ENCODE peak calls at places on chromosomes 16 and 17, in six cellular contexts. S, G, D, M, W and F are unnamed samples. For H3K4me1, the result is how much of the 10 kb centered on the place peaks cover.

GRCh38 chr16:81035975-81036750 is 521 bp downstream of the ATMIN start:
- DNase-seq in S (peak), G (peak), D (peak), M (peak), W (no peak), F (peak)

GRCh38 chr17:50426814-50427787 is 1.1 kb downstream of the ACSF2 start:
- DNase-seq in S (peak), G (peak), D (no peak), M (peak), W (peak), F (peak)

GRCh38 chr16:11586856-11587642 is at the start of gene LITAF:
- DNase-seq in S (peak), G (peak), D (peak), M (peak), W (no peak), F (peak)

GRCh38 chr16:83215417-83216001 is 588.7 kb downstream of the CDH13 start:
- DNase-seq in S (peak), G (peak), D (no peak), M (peak), W (peak), F (peak)

GRCh38 chr16:8962393-8963009 is 1.2 kb downstream of the USP7 start:
- DNase-seq in S (peak), G (no peak), D (peak), M (no peak), W (no peak), F (peak)

GRCh38 chr17:50564916-50565315 is 4.4 kb downstream of the CACNA1G start:
- DNase-seq in S (no peak), G (no peak), D (no peak), M (peak), W (no peak), F (no peak)

GRCh38 chr17:1091885-1092284 is 87.9 kb downstream of the ABR start:
- DNase-seq in S (peak), G (no peak), D (no peak), M (no peak), W (no peak), F (no peak)

GRCh38 chr17:6458416-6458950 is 14.2 kb downstream of the PIMREG start:
- DNase-seq in S (no peak), G (no peak), D (peak), M (no peak), W (no peak), F (peak)

GRCh38 chr16:52713740-52714139 is 166.8 kb upstream of the TOX3 start:
- DNase-seq in S (no peak), G (no peak), D (no peak), M (no peak), W (no peak), F (no peak)

GRCh38 chr16:30698139-30698815 is 694 bp upstream of the SRCAP start:
- DNase-seq in S (peak), G (peak), D (peak), M (peak), W (peak), F (peak)

GRCh38 chr16:30692381-30693074 is 6.4 kb upstream of the SRCAP start:
- DNase-seq in S (no peak), G (no peak), D (no peak), M (no peak), W (no peak), F (no peak)

GRCh38 chr16:30691907-30692306 is 7.1 kb upstream of the SRCAP start:
- DNase-seq in S (no peak), G (no peak), D (no peak), M (no peak), W (no peak), F (no peak)

GRCh38 chr16:30697264-30698138 is 1.5 kb upstream of the SRCAP start:
- DNase-seq in S (no peak), G (no peak), D (peak), M (no peak), W (no peak), F (no peak)

GRCh38 chr16:30694926-30695678 is 3.9 kb upstream of the SRCAP start:
- DNase-seq in S (no peak), G (peak), D (no peak), M (no peak), W (no peak), F (no peak)
- H3K4me1 ChIP-seq in S (under half), G (under half), D (under half), M (under half), W (under half), F (under half)

GRCh38 chr17:69061901-69062556 is 1.3 kb upstream of the ABCA9 start:
- DNase-seq in S (no peak), G (no peak), D (no peak), M (no peak), W (no peak), F (no peak)

GRCh38 chr17:69062860-69063621 is 2.3 kb upstream of the ABCA9 start:
- DNase-seq in S (no peak), G (no peak), D (no peak), M (no peak), W (no peak), F (no peak)

GRCh38 chr17:69059458-69060205 is 1.1 kb downstream of the ABCA9 start:
- DNase-seq in S (no peak), G (no peak), D (no peak), M (no peak), W (no peak), F (no peak)

GRCh38 chr17:69058165-69058564 is 2.6 kb downstream of the ABCA9 start:
- DNase-seq in S (no peak), G (no peak), D (no peak), M (peak), W (peak), F (no peak)

DNA sequence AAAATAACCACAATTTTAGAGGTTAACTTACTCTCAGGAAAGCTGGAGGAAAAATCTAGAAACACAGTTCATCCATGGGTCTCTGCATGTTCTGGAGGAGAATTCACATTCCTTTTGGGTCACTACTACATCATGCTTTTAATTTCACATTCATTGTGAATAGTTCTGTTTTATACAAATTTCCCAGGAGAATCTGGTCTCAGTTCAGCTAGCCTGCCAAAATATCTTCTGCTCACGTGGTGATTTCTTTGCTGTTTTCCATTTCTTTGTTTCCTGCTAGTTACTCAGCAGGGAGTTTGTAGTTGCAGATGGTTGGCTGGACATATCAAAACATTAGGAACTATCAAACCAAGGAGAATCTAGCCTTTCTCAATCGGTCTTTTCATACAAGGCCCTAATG is at the start of gene ABCA9:
- DNase-seq in S (no peak), G (no peak), D (no peak), M (no peak), W (no peak), F (no peak)
- H3K4me3 ChIP-seq in S (no peak), G (no peak), D (no peak), M (no peak), W (no peak), F (no peak)

DNA sequence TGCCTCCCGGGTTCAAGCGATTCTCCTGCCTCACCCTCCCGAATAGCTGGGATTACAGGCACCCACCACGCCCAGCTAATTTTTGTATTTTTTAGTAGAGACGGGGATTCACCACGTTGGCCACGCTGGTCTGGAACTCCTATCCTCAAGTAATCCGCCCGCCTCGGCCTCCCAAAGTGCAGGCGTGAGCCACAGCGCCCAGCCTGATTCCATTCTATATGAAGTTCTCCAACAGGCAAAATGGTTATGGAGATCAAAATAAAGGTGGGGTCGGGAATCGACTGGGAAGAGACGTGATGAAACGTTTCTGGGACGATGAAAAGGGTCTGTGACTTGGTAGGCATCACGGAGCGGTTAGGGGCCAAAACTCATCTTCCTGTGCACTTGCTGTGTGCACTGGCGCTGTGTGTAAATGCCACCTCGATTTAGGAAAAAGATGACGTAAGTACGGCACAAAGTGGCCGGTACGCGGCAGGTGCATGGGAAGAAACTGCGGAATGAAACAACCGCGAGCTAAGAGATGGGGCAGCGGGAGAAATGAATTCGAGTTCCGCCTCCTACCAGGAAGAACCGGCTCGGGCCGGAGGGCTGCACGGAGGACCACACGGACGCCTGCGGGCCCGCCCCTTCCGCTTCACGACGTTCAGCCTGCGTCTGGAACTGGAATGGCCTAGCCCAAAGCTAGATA is 1.6 kb downstream of the TP53 start:
- DNase-seq in S (peak), G (peak), D (peak), M (peak), W (peak), F (peak)
- TF ChIP-seq POLR2A in S (peak), G (peak), D (no peak), M (peak), W (no peak), F (peak)

GRCh38 chr16:46801428-46802049 is 29.4 kb downstream of the C16orf87 start:
- DNase-seq in S (no peak), G (no peak), D (no peak), M (peak), W (no peak), F (no peak)

GRCh38 chr16:46793841-46794240 is 37.1 kb downstream of the C16orf87 start:
- DNase-seq in S (no peak), G (no peak), D (no peak), M (no peak), W (no peak), F (no peak)

GRCh38 chr16:46800494-46800893 is 30.5 kb downstream of the C16orf87 start:
- DNase-seq in S (no peak), G (no peak), D (no peak), M (no peak), W (no peak), F (no peak)

DNA sequence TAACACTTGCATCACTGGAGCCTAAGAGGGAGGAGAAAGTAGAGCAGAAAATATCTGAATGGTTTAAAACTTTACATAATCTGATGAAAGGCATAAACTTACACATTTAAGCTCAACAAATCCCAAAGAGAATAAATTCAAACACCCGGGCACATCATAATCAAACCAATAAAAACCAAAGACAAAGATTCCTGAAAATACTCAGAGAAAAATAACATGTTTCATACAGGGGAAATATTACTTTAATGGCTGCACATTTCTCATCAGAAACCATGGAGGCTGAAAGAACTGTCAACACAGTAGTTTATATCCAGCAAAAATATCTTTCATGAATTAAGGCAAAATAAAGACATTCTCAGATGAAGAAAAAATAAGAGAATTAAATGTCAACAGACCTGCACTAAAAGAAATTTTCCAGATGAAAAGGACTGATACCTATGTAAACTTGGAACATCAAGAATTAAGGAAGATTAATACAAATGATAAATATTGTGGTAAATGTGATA is 34.2 kb downstream of the C16orf87 start:
- DNase-seq in S (no peak), G (no peak), D (no peak), M (no peak), W (no peak), F (no peak)
- H3K4me1 ChIP-seq in S (under half), G (under half), D (under half), M (under half), W (under half), F (under half)

GRCh38 chr17:42135664-42136653 is 13.4 kb downstream of the HSPB9 start:
- DNase-seq in S (peak), G (peak), D (peak), M (peak), W (peak), F (peak)
- H3K4me3 ChIP-seq in S (peak), G (no peak), D (peak), M (no peak), W (no peak), F (no peak)

DNA sequence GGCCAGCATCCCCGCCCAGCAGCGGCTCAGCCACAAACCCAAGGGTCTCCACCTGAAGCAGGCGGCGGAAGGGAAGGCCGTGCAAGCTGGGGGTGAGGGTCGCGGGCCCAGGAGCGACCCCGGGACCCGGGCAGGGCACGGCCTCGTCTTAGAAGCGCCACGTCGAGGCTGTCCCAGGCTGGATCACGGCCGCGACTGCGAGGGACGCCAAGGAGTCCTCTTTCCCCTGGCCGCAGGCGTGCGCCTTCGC is 535 bp upstream of the CCNF start:
- DNase-seq in S (no peak), G (no peak), D (no peak), M (no peak), W (no peak), F (no peak)
- TF ChIP-seq POLR2A in S (no peak), G (no peak), D (no peak), M (no peak), W (no peak), F (no peak)